ENCODE peak calls at places on chromosomes 16 and 17, in four cellular contexts. K, A, U and T are unnamed samples.

GRCh38 chr16:8934601-8935000 is 29.1 kb downstream of the USP7 start:
- DNase-seq in K (no peak), A (no peak), U (no peak), T (no peak)

GRCh38 chr16:31696968-31697743 is 169.5 kb downstream of the AHSP start:
- DNase-seq in K (no peak), A (peak; percentile 44), U (peak; percentile 64), T (no peak)

GRCh38 chr16:48047273-48047672 is 108.5 kb downstream of the ABCC12 start:
- DNase-seq in K (no peak), A (no peak), U (no peak), T (no peak)

GRCh38 chr17:46940692-46941404 is 17.9 kb downstream of the GOSR2 start:
- DNase-seq in K (no peak), A (peak; percentile 82), U (peak; percentile 85), T (peak; percentile 89)

GRCh38 chr16:80557037-80557436 is 16.2 kb downstream of the DYNLRB2 start:
- DNase-seq in K (no peak), A (no peak), U (no peak), T (no peak)

GRCh38 chr16:50160495-50161164 is 7.5 kb downstream of the TENT4B start:
- DNase-seq in K (no peak), A (no peak), U (no peak), T (no peak)

GRCh38 chr16:10172848-10173655 is 9.2 kb downstream of the GRIN2A start:
- DNase-seq in K (peak; percentile 4), A (no peak), U (no peak), T (no peak)

GRCh38 chr17:4551141-4551540 is 4.0 kb downstream of the MYBBP1A start:
- DNase-seq in K (no peak), A (no peak), U (peak; percentile 41), T (no peak)

GRCh38 chr16:13289515-13289914 is 388.1 kb downstream of the SHISA9 start:
- DNase-seq in K (peak; percentile 17), A (no peak), U (no peak), T (no peak)

DNA sequence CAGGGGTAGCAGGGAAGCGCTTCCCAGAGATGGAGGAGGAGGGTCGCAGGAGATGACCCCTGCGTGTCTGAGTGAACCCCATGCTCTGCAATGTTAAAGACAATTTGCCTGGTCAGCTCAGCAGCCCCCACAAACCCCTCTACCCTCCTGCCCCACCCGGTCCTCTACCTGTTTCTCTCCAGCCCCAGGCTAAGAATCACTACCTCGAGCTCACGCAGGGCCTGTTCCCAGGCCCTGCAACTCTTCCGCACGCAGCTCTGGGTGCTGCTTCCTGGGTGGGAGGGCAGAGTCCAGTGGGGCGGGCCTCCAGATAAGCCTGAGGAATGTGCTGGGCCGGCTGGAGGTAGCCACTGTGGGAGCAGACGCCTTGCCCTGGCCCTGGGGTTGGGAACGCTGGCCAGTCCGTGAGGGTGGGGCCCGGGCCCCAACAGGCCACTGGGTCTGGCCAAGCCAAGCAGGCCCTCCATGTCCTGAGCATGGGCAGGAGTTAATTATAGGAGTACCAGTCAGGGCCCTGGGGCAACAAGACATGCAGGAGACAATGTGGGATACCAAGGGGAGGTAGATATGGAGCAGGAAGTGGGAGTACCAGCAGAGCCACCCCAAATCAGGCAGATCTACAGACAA is 6.1 kb downstream of the DOK4 start:
- DNase-seq in K (no peak), A (peak; percentile 76), U (peak; percentile 88), T (no peak)
- TF ChIP-seq CBX5 in K (no peak), A (no peak), U (peak; percentile 24), T (no peak)

GRCh38 chr17:67105213-67105612 is 60.9 kb downstream of the CACNG1 start:
- DNase-seq in K (no peak), A (no peak), U (no peak), T (no peak)
- TF ChIP-seq CHD2 in K (no peak), A (no peak), U (no peak), T (no peak)

GRCh38 chr16:2420035-2420434 is 9.2 kb upstream of the CCNF start:
- DNase-seq in K (no peak), A (no peak), U (no peak), T (no peak)
- TF ChIP-seq CBX5 in K (no peak), A (no peak), U (no peak), T (no peak)

GRCh38 chr16:3149630-3150345 is 15.0 kb downstream of the ZNF213 start:
- DNase-seq in K (no peak), A (peak; percentile 82), U (no peak), T (no peak)

GRCh38 chr16:3152273-3153076 is 17.6 kb downstream of the ZNF213 start:
- DNase-seq in K (peak; percentile 77), A (peak; percentile 65), U (peak; percentile 92), T (peak; percentile 88)

GRCh38 chr16:3150346-3151218 is 15.8 kb downstream of the ZNF213 start:
- DNase-seq in K (peak; percentile 95), A (peak; percentile 97), U (peak; percentile 94), T (peak; percentile 100)

GRCh38 chr16:3153077-3153368 is 18.2 kb downstream of the ZNF213 start:
- DNase-seq in K (no peak), A (no peak), U (no peak), T (no peak)

GRCh38 chr16:3152022-3152272 is 17.1 kb downstream of the ZNF213 start:
- DNase-seq in K (no peak), A (no peak), U (no peak), T (no peak)
- TF ChIP-seq CHD2 in K (no peak), A (no peak), U (no peak), T (no peak)

DNA sequence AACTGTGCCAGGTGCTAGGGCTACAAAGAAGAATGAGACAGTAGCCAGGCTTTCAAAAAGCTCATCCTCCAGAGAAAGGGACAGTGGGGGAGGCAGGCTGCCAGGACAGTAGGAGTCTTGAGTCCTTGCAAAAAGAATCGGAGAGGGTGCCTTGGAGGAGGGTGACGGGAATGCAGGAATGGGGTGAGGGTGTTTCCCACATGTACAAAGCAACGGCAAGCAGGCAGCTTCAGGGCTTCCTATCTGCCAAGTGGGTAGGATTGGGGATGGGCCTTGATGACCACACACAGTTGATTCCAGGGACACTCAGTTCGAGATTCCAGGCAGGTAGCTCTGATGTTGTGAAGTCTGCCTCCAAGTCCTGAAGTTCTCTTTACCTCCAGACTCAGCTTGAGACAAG is 54.4 kb downstream of the C17orf67 start:
- DNase-seq in K (no peak), A (no peak), U (no peak), T (no peak)
- TF ChIP-seq CBX5 in K (no peak), A (no peak), U (no peak), T (no peak)

GRCh38 chr16:11232852-11233726 is 22.9 kb downstream of the SOCS1 start:
- DNase-seq in K (no peak), A (peak; percentile 77), U (no peak), T (no peak)

GRCh38 chr16:11232302-11232851 is 23.6 kb downstream of the SOCS1 start:
- DNase-seq in K (no peak), A (no peak), U (no peak), T (no peak)

GRCh38 chr16:11234884-11235702 is 20.9 kb downstream of the SOCS1 start:
- DNase-seq in K (no peak), A (no peak), U (no peak), T (no peak)

GRCh38 chr16:11235703-11235991 is 20.4 kb downstream of the SOCS1 start:
- DNase-seq in K (no peak), A (no peak), U (peak; percentile 81), T (no peak)

DNA sequence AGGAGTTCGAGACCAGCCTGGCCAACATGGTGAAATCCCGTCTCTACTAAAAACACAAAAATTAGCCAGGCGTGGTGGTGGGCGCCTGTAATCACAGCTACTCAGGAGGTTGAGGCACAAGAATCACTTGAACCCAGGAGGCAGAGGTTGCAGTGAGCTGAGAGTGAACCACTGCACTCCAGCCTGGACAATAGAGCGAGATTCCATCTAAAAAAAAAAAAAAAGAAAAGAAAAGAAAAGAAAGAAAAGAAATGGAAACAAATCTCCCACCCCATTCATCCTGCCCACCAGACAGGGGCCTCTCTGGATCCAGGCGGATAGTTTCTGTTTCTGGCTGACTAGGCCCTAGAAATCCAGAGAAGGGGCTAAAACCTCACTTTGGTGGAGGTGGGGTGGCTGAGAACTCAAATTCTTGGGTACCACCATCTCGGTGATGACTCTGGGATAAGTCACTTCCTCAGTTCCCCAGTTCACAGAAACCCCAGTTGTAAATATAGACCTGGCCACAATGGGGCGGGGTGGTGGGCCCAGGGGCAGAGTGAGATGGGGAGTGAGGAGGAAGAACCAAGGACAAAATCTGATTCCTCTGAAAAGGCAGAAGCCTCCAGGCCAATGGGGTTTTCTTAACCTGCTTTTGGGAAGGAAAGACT is 22.2 kb downstream of the SOCS1 start:
- DNase-seq in K (no peak), A (peak; percentile 62), U (no peak), T (no peak)
- TF ChIP-seq CHD2 in K (no peak), A (no peak), U (no peak), T (no peak)

DNA sequence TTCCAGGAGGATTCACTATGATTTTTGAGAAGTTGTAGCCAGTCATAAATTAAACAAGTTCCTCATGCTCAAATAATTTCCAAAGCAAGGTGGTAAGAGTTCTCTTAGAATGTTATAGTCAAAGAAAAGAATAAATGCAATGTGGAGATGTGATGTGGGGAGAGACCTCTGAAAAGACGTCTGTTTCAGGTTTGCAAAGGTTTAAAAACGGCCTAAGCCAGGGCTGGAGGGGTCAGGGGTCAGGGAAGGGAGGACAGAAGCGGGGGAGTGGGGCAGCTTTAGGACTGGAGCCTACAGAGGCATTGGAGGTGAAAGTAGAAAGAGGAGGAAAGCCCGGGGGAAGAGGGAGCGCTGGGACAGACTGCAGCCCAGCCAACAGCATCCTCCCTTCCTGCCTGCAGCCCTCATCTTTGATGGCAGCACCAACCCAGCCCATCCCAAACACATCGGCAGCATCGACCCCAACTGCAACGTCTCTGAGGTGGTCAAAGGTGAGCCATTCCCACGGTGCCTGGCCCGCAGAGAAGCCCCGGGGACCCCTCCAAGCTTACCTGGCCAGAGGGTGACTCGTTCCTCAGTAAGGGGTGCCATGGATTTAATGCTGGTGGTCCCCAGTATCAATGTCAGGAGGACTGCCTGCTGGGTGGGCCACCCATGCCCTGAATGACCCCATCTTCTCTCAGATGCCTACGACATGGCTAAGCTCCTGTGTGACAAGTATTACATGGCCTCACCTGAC is 11.4 kb downstream of the PDK2 start:
- DNase-seq in K (no peak), A (no peak), U (no peak), T (no peak)
- TF ChIP-seq CBX5 in K (no peak), A (no peak), U (no peak), T (no peak)